ENCODE peak calls at places on chromosome 20, in ten cellular contexts. One of them, this sample, is unnamed.

GRCh38 chr20:24027229-24027628 is 38.6 kb upstream of the GGTLC1 start:
- DNase-seq in stimulated activated CD4-positive, alpha-beta T cell treated with anti-CD3 and anti-CD28 coated beads, Interleukin-4, amount 100 ng/mL, for 48 hours: peak
- DNase-seq in HCT116: no peak
- DNase-seq in iris pigment epithelial cell: no peak
- DNase-seq in D341Med: no peak
- DNase-seq in activated T-helper 1 cell treated with anti-CD3 and anti-CD28 coated beads, Interleukin-12 subunit alpha, Interleukin-12 subunit beta, Interleukin-2, Interleukin-4 antibody, amounts not matched to agents 30 ng/mL and 10 ng/mL and 1 ng/mL, durations not matched to agents 14 hours and 24 hours and 36 hours: peak
- DNase-seq in choroid plexus epithelial cell: peak
- DNase-seq in breast epithelium: peak
- DNase-seq in activated naive CD4-positive, alpha-beta T cell: peak
- DNase-seq in PC-9: no peak
- DNase-seq in this sample: no peak

GRCh38 chr20:37703338-37703660 is 9.5 kb downstream of the CTNNBL1 start:
- DNase-seq in stimulated activated CD4-positive, alpha-beta T cell treated with anti-CD3 and anti-CD28 coated beads, Interleukin-4, amount 100 ng/mL, for 48 hours: no peak
- DNase-seq in HCT116: no peak
- DNase-seq in choroid plexus epithelial cell: no peak
- DNase-seq in iris pigment epithelial cell: no peak
- DNase-seq in activated naive CD4-positive, alpha-beta T cell: no peak
- DNase-seq in breast epithelium: no peak
- DNase-seq in D341Med: no peak
- DNase-seq in PC-9: no peak
- DNase-seq in activated T-helper 1 cell treated with anti-CD3 and anti-CD28 coated beads, Interleukin-12 subunit alpha, Interleukin-12 subunit beta, Interleukin-2, Interleukin-4 antibody, amounts not matched to agents 30 ng/mL and 10 ng/mL and 1 ng/mL, durations not matched to agents 14 hours and 24 hours and 36 hours: no peak
- DNase-seq in this sample: no peak

GRCh38 chr20:60892095-60892813 is 359.8 kb upstream of the CDH4 start:
- DNase-seq in activated T-helper 1 cell treated with anti-CD3 and anti-CD28 coated beads, Interleukin-12 subunit alpha, Interleukin-12 subunit beta, Interleukin-2, Interleukin-4 antibody, amounts not matched to agents 30 ng/mL and 10 ng/mL and 1 ng/mL, durations not matched to agents 14 hours and 24 hours and 36 hours: no peak
- DNase-seq in choroid plexus epithelial cell: no peak
- DNase-seq in activated naive CD4-positive, alpha-beta T cell: no peak
- DNase-seq in stimulated activated CD4-positive, alpha-beta T cell treated with anti-CD3 and anti-CD28 coated beads, Interleukin-4, amount 100 ng/mL, for 48 hours: no peak
- DNase-seq in iris pigment epithelial cell: no peak
- DNase-seq in breast epithelium: no peak
- DNase-seq in HCT116: no peak
- DNase-seq in PC-9: no peak
- DNase-seq in D341Med: no peak
- DNase-seq in this sample: no peak

GRCh38 chr20:23637282-23638221 is at the start of gene CST3:
- DNase-seq in breast epithelium: peak
- DNase-seq in stimulated activated CD4-positive, alpha-beta T cell treated with anti-CD3 and anti-CD28 coated beads, Interleukin-4, amount 100 ng/mL, for 48 hours: no peak
- DNase-seq in activated T-helper 1 cell treated with anti-CD3 and anti-CD28 coated beads, Interleukin-12 subunit alpha, Interleukin-12 subunit beta, Interleukin-2, Interleukin-4 antibody, amounts not matched to agents 30 ng/mL and 10 ng/mL and 1 ng/mL, durations not matched to agents 14 hours and 24 hours and 36 hours: no peak
- DNase-seq in D341Med: peak
- DNase-seq in activated naive CD4-positive, alpha-beta T cell: no peak
- DNase-seq in iris pigment epithelial cell: peak
- DNase-seq in PC-9: peak
- DNase-seq in choroid plexus epithelial cell: peak
- DNase-seq in HCT116: peak
- DNase-seq in this sample: no peak

GRCh38 chr20:41321003-41321402 is 3.5 kb upstream of the ZHX3 start:
- DNase-seq in choroid plexus epithelial cell: no peak
- DNase-seq in stimulated activated CD4-positive, alpha-beta T cell treated with anti-CD3 and anti-CD28 coated beads, Interleukin-4, amount 100 ng/mL, for 48 hours: no peak
- DNase-seq in HCT116: no peak
- DNase-seq in activated naive CD4-positive, alpha-beta T cell: no peak
- DNase-seq in PC-9: no peak
- DNase-seq in activated T-helper 1 cell treated with anti-CD3 and anti-CD28 coated beads, Interleukin-12 subunit alpha, Interleukin-12 subunit beta, Interleukin-2, Interleukin-4 antibody, amounts not matched to agents 30 ng/mL and 10 ng/mL and 1 ng/mL, durations not matched to agents 14 hours and 24 hours and 36 hours: no peak
- DNase-seq in breast epithelium: no peak
- DNase-seq in D341Med: no peak
- DNase-seq in iris pigment epithelial cell: no peak
- DNase-seq in this sample: no peak

GRCh38 chr20:33262658-33263065 is 20.4 kb upstream of the BPIFB1 start:
- DNase-seq in activated T-helper 1 cell treated with anti-CD3 and anti-CD28 coated beads, Interleukin-12 subunit alpha, Interleukin-12 subunit beta, Interleukin-2, Interleukin-4 antibody, amounts not matched to agents 30 ng/mL and 10 ng/mL and 1 ng/mL, durations not matched to agents 14 hours and 24 hours and 36 hours: no peak
- DNase-seq in HCT116: peak
- DNase-seq in stimulated activated CD4-positive, alpha-beta T cell treated with anti-CD3 and anti-CD28 coated beads, Interleukin-4, amount 100 ng/mL, for 48 hours: peak
- DNase-seq in PC-9: peak
- DNase-seq in breast epithelium: no peak
- DNase-seq in D341Med: peak
- DNase-seq in iris pigment epithelial cell: peak
- DNase-seq in activated naive CD4-positive, alpha-beta T cell: no peak
- DNase-seq in choroid plexus epithelial cell: peak
- DNase-seq in this sample: no peak

GRCh38 chr20:39691151-39691862 is 729.2 kb downstream of the DHX35 start:
- DNase-seq in breast epithelium: no peak
- DNase-seq in D341Med: no peak
- DNase-seq in PC-9: no peak
- DNase-seq in activated naive CD4-positive, alpha-beta T cell: no peak
- DNase-seq in HCT116: no peak
- DNase-seq in activated T-helper 1 cell treated with anti-CD3 and anti-CD28 coated beads, Interleukin-12 subunit alpha, Interleukin-12 subunit beta, Interleukin-2, Interleukin-4 antibody, amounts not matched to agents 30 ng/mL and 10 ng/mL and 1 ng/mL, durations not matched to agents 14 hours and 24 hours and 36 hours: no peak
- DNase-seq in iris pigment epithelial cell: no peak
- DNase-seq in stimulated activated CD4-positive, alpha-beta T cell treated with anti-CD3 and anti-CD28 coated beads, Interleukin-4, amount 100 ng/mL, for 48 hours: no peak
- DNase-seq in choroid plexus epithelial cell: no peak
- DNase-seq in this sample: no peak

GRCh38 chr20:1908191-1908590 is 13.0 kb downstream of the SIRPA start:
- DNase-seq in breast epithelium: no peak
- DNase-seq in D341Med: no peak
- DNase-seq in activated naive CD4-positive, alpha-beta T cell: no peak
- DNase-seq in iris pigment epithelial cell: no peak
- DNase-seq in activated T-helper 1 cell treated with anti-CD3 and anti-CD28 coated beads, Interleukin-12 subunit alpha, Interleukin-12 subunit beta, Interleukin-2, Interleukin-4 antibody, amounts not matched to agents 30 ng/mL and 10 ng/mL and 1 ng/mL, durations not matched to agents 14 hours and 24 hours and 36 hours: no peak
- DNase-seq in stimulated activated CD4-positive, alpha-beta T cell treated with anti-CD3 and anti-CD28 coated beads, Interleukin-4, amount 100 ng/mL, for 48 hours: no peak
- DNase-seq in choroid plexus epithelial cell: no peak
- DNase-seq in HCT116: no peak
- DNase-seq in PC-9: no peak
- DNase-seq in this sample: no peak

GRCh38 chr20:32484221-32485125 is 100.7 kb downstream of the NOL4L start:
- DNase-seq in PC-9: peak
- DNase-seq in activated naive CD4-positive, alpha-beta T cell: peak
- DNase-seq in D341Med: peak
- DNase-seq in stimulated activated CD4-positive, alpha-beta T cell treated with anti-CD3 and anti-CD28 coated beads, Interleukin-4, amount 100 ng/mL, for 48 hours: peak
- DNase-seq in HCT116: no peak
- DNase-seq in breast epithelium: no peak
- DNase-seq in activated T-helper 1 cell treated with anti-CD3 and anti-CD28 coated beads, Interleukin-12 subunit alpha, Interleukin-12 subunit beta, Interleukin-2, Interleukin-4 antibody, amounts not matched to agents 30 ng/mL and 10 ng/mL and 1 ng/mL, durations not matched to agents 14 hours and 24 hours and 36 hours: peak
- DNase-seq in choroid plexus epithelial cell: peak
- DNase-seq in iris pigment epithelial cell: no peak
- DNase-seq in this sample: no peak

GRCh38 chr20:63011798-63012197 is 5.0 kb upstream of the BHLHE23 start:
- DNase-seq in choroid plexus epithelial cell: peak
- DNase-seq in iris pigment epithelial cell: peak
- DNase-seq in HCT116: no peak
- DNase-seq in PC-9: no peak
- DNase-seq in activated T-helper 1 cell treated with anti-CD3 and anti-CD28 coated beads, Interleukin-12 subunit alpha, Interleukin-12 subunit beta, Interleukin-2, Interleukin-4 antibody, amounts not matched to agents 30 ng/mL and 10 ng/mL and 1 ng/mL, durations not matched to agents 14 hours and 24 hours and 36 hours: no peak
- DNase-seq in D341Med: no peak
- DNase-seq in stimulated activated CD4-positive, alpha-beta T cell treated with anti-CD3 and anti-CD28 coated beads, Interleukin-4, amount 100 ng/mL, for 48 hours: no peak
- DNase-seq in breast epithelium: no peak
- DNase-seq in activated naive CD4-positive, alpha-beta T cell: no peak
- DNase-seq in this sample: no peak

GRCh38 chr20:36606171-36607116 is 865 bp downstream of the RAB5IF start:
- DNase-seq in activated T-helper 1 cell treated with anti-CD3 and anti-CD28 coated beads, Interleukin-12 subunit alpha, Interleukin-12 subunit beta, Interleukin-2, Interleukin-4 antibody, amounts not matched to agents 30 ng/mL and 10 ng/mL and 1 ng/mL, durations not matched to agents 14 hours and 24 hours and 36 hours: no peak
- DNase-seq in PC-9: peak
- DNase-seq in HCT116: no peak
- DNase-seq in breast epithelium: no peak
- DNase-seq in iris pigment epithelial cell: peak
- DNase-seq in stimulated activated CD4-positive, alpha-beta T cell treated with anti-CD3 and anti-CD28 coated beads, Interleukin-4, amount 100 ng/mL, for 48 hours: no peak
- DNase-seq in D341Med: no peak
- DNase-seq in activated naive CD4-positive, alpha-beta T cell: peak
- DNase-seq in choroid plexus epithelial cell: peak
- DNase-seq in this sample: no peak

GRCh38 chr20:34262488-34263288 is 21.5 kb downstream of the ASIP start:
- DNase-seq in HCT116: no peak
- DNase-seq in iris pigment epithelial cell: peak
- DNase-seq in PC-9: no peak
- DNase-seq in choroid plexus epithelial cell: peak
- DNase-seq in activated T-helper 1 cell treated with anti-CD3 and anti-CD28 coated beads, Interleukin-12 subunit alpha, Interleukin-12 subunit beta, Interleukin-2, Interleukin-4 antibody, amounts not matched to agents 30 ng/mL and 10 ng/mL and 1 ng/mL, durations not matched to agents 14 hours and 24 hours and 36 hours: no peak
- DNase-seq in stimulated activated CD4-positive, alpha-beta T cell treated with anti-CD3 and anti-CD28 coated beads, Interleukin-4, amount 100 ng/mL, for 48 hours: no peak
- DNase-seq in D341Med: no peak
- DNase-seq in breast epithelium: no peak
- DNase-seq in activated naive CD4-positive, alpha-beta T cell: no peak
- DNase-seq in this sample: no peak

GRCh38 chr20:34567885-34568865 is 9.7 kb downstream of the MAP1LC3A start:
- DNase-seq in PC-9: no peak
- DNase-seq in HCT116: no peak
- DNase-seq in breast epithelium: no peak
- DNase-seq in iris pigment epithelial cell: no peak
- DNase-seq in choroid plexus epithelial cell: no peak
- DNase-seq in activated T-helper 1 cell treated with anti-CD3 and anti-CD28 coated beads, Interleukin-12 subunit alpha, Interleukin-12 subunit beta, Interleukin-2, Interleukin-4 antibody, amounts not matched to agents 30 ng/mL and 10 ng/mL and 1 ng/mL, durations not matched to agents 14 hours and 24 hours and 36 hours: no peak
- DNase-seq in activated naive CD4-positive, alpha-beta T cell: no peak
- DNase-seq in D341Med: no peak
- DNase-seq in stimulated activated CD4-positive, alpha-beta T cell treated with anti-CD3 and anti-CD28 coated beads, Interleukin-4, amount 100 ng/mL, for 48 hours: no peak
- DNase-seq in this sample: no peak

GRCh38 chr20:57716893-57717292 is 7.1 kb upstream of the PMEPA1 start:
- DNase-seq in PC-9: no peak
- DNase-seq in iris pigment epithelial cell: no peak
- DNase-seq in stimulated activated CD4-positive, alpha-beta T cell treated with anti-CD3 and anti-CD28 coated beads, Interleukin-4, amount 100 ng/mL, for 48 hours: no peak
- DNase-seq in activated T-helper 1 cell treated with anti-CD3 and anti-CD28 coated beads, Interleukin-12 subunit alpha, Interleukin-12 subunit beta, Interleukin-2, Interleukin-4 antibody, amounts not matched to agents 30 ng/mL and 10 ng/mL and 1 ng/mL, durations not matched to agents 14 hours and 24 hours and 36 hours: no peak
- DNase-seq in activated naive CD4-positive, alpha-beta T cell: no peak
- DNase-seq in breast epithelium: no peak
- DNase-seq in HCT116: no peak
- DNase-seq in choroid plexus epithelial cell: no peak
- DNase-seq in D341Med: no peak
- DNase-seq in this sample: no peak

GRCh38 chr20:38303908-38304379 is at the start of gene BPI:
- DNase-seq in stimulated activated CD4-positive, alpha-beta T cell treated with anti-CD3 and anti-CD28 coated beads, Interleukin-4, amount 100 ng/mL, for 48 hours: no peak
- DNase-seq in iris pigment epithelial cell: no peak
- DNase-seq in breast epithelium: peak
- DNase-seq in PC-9: no peak
- DNase-seq in D341Med: no peak
- DNase-seq in HCT116: no peak
- DNase-seq in activated naive CD4-positive, alpha-beta T cell: no peak
- DNase-seq in choroid plexus epithelial cell: peak
- DNase-seq in activated T-helper 1 cell treated with anti-CD3 and anti-CD28 coated beads, Interleukin-12 subunit alpha, Interleukin-12 subunit beta, Interleukin-2, Interleukin-4 antibody, amounts not matched to agents 30 ng/mL and 10 ng/mL and 1 ng/mL, durations not matched to agents 14 hours and 24 hours and 36 hours: no peak
- DNase-seq in this sample: no peak

GRCh38 chr20:21020656-21021004 is 85.5 kb downstream of the LINC00237 start:
- DNase-seq in breast epithelium: no peak
- DNase-seq in D341Med: no peak
- DNase-seq in iris pigment epithelial cell: no peak
- DNase-seq in activated T-helper 1 cell treated with anti-CD3 and anti-CD28 coated beads, Interleukin-12 subunit alpha, Interleukin-12 subunit beta, Interleukin-2, Interleukin-4 antibody, amounts not matched to agents 30 ng/mL and 10 ng/mL and 1 ng/mL, durations not matched to agents 14 hours and 24 hours and 36 hours: no peak
- DNase-seq in choroid plexus epithelial cell: no peak
- DNase-seq in activated naive CD4-positive, alpha-beta T cell: no peak
- DNase-seq in stimulated activated CD4-positive, alpha-beta T cell treated with anti-CD3 and anti-CD28 coated beads, Interleukin-4, amount 100 ng/mL, for 48 hours: no peak
- DNase-seq in HCT116: no peak
- DNase-seq in PC-9: no peak
- DNase-seq in this sample: no peak

GRCh38 chr20:57651977-57652864 is 32.0 kb upstream of the ZBP1 start:
- DNase-seq in breast epithelium: no peak
- DNase-seq in HCT116: no peak
- DNase-seq in choroid plexus epithelial cell: no peak
- DNase-seq in stimulated activated CD4-positive, alpha-beta T cell treated with anti-CD3 and anti-CD28 coated beads, Interleukin-4, amount 100 ng/mL, for 48 hours: no peak
- DNase-seq in PC-9: no peak
- DNase-seq in iris pigment epithelial cell: no peak
- DNase-seq in activated T-helper 1 cell treated with anti-CD3 and anti-CD28 coated beads, Interleukin-12 subunit alpha, Interleukin-12 subunit beta, Interleukin-2, Interleukin-4 antibody, amounts not matched to agents 30 ng/mL and 10 ng/mL and 1 ng/mL, durations not matched to agents 14 hours and 24 hours and 36 hours: no peak
- DNase-seq in D341Med: peak
- DNase-seq in activated naive CD4-positive, alpha-beta T cell: no peak
- DNase-seq in this sample: no peak

GRCh38 chr20:3282271-3283221 is 43.6 kb upstream of the SLC4A11 start:
- DNase-seq in stimulated activated CD4-positive, alpha-beta T cell treated with anti-CD3 and anti-CD28 coated beads, Interleukin-4, amount 100 ng/mL, for 48 hours: no peak
- DNase-seq in HCT116: no peak
- DNase-seq in iris pigment epithelial cell: no peak
- DNase-seq in PC-9: peak
- DNase-seq in breast epithelium: peak
- DNase-seq in activated T-helper 1 cell treated with anti-CD3 and anti-CD28 coated beads, Interleukin-12 subunit alpha, Interleukin-12 subunit beta, Interleukin-2, Interleukin-4 antibody, amounts not matched to agents 30 ng/mL and 10 ng/mL and 1 ng/mL, durations not matched to agents 14 hours and 24 hours and 36 hours: no peak
- DNase-seq in choroid plexus epithelial cell: peak
- DNase-seq in activated naive CD4-positive, alpha-beta T cell: no peak
- DNase-seq in D341Med: no peak
- DNase-seq in this sample: no peak

GRCh38 chr20:10644458-10645204 is 29.2 kb downstream of the JAG1 start:
- DNase-seq in HCT116: no peak
- DNase-seq in activated naive CD4-positive, alpha-beta T cell: no peak
- DNase-seq in iris pigment epithelial cell: no peak
- DNase-seq in D341Med: no peak
- DNase-seq in breast epithelium: no peak
- DNase-seq in activated T-helper 1 cell treated with anti-CD3 and anti-CD28 coated beads, Interleukin-12 subunit alpha, Interleukin-12 subunit beta, Interleukin-2, Interleukin-4 antibody, amounts not matched to agents 30 ng/mL and 10 ng/mL and 1 ng/mL, durations not matched to agents 14 hours and 24 hours and 36 hours: no peak
- DNase-seq in choroid plexus epithelial cell: no peak
- DNase-seq in PC-9: no peak
- DNase-seq in stimulated activated CD4-positive, alpha-beta T cell treated with anti-CD3 and anti-CD28 coated beads, Interleukin-4, amount 100 ng/mL, for 48 hours: no peak
- DNase-seq in this sample: no peak

GRCh38 chr20:24131684-24132083 is 143.1 kb upstream of the GGTLC1 start:
- DNase-seq in activated T-helper 1 cell treated with anti-CD3 and anti-CD28 coated beads, Interleukin-12 subunit alpha, Interleukin-12 subunit beta, Interleukin-2, Interleukin-4 antibody, amounts not matched to agents 30 ng/mL and 10 ng/mL and 1 ng/mL, durations not matched to agents 14 hours and 24 hours and 36 hours: no peak
- DNase-seq in breast epithelium: no peak
- DNase-seq in D341Med: no peak
- DNase-seq in PC-9: peak
- DNase-seq in activated naive CD4-positive, alpha-beta T cell: no peak
- DNase-seq in iris pigment epithelial cell: no peak
- DNase-seq in choroid plexus epithelial cell: no peak
- DNase-seq in HCT116: no peak
- DNase-seq in stimulated activated CD4-positive, alpha-beta T cell treated with anti-CD3 and anti-CD28 coated beads, Interleukin-4, amount 100 ng/mL, for 48 hours: no peak
- DNase-seq in this sample: no peak

GRCh38 chr20:44582321-44583025 is at the start of gene PKIG:
- DNase-seq in activated naive CD4-positive, alpha-beta T cell: no peak
- DNase-seq in PC-9: no peak
- DNase-seq in choroid plexus epithelial cell: peak
- DNase-seq in stimulated activated CD4-positive, alpha-beta T cell treated with anti-CD3 and anti-CD28 coated beads, Interleukin-4, amount 100 ng/mL, for 48 hours: no peak
- DNase-seq in D341Med: no peak
- DNase-seq in iris pigment epithelial cell: peak
- DNase-seq in activated T-helper 1 cell treated with anti-CD3 and anti-CD28 coated beads, Interleukin-12 subunit alpha, Interleukin-12 subunit beta, Interleukin-2, Interleukin-4 antibody, amounts not matched to agents 30 ng/mL and 10 ng/mL and 1 ng/mL, durations not matched to agents 14 hours and 24 hours and 36 hours: no peak
- DNase-seq in HCT116: no peak
- DNase-seq in breast epithelium: no peak
- DNase-seq in this sample: no peak

GRCh38 chr20:48622421-48622820 is 205.4 kb downstream of the PREX1 start:
- DNase-seq in stimulated activated CD4-positive, alpha-beta T cell treated with anti-CD3 and anti-CD28 coated beads, Interleukin-4, amount 100 ng/mL, for 48 hours: no peak
- DNase-seq in iris pigment epithelial cell: no peak
- DNase-seq in activated naive CD4-positive, alpha-beta T cell: no peak
- DNase-seq in PC-9: no peak
- DNase-seq in breast epithelium: no peak
- DNase-seq in HCT116: no peak
- DNase-seq in choroid plexus epithelial cell: no peak
- DNase-seq in activated T-helper 1 cell treated with anti-CD3 and anti-CD28 coated beads, Interleukin-12 subunit alpha, Interleukin-12 subunit beta, Interleukin-2, Interleukin-4 antibody, amounts not matched to agents 30 ng/mL and 10 ng/mL and 1 ng/mL, durations not matched to agents 14 hours and 24 hours and 36 hours: no peak
- DNase-seq in D341Med: no peak
- DNase-seq in this sample: no peak

GRCh38 chr20:33465536-33466302 is 22.2 kb upstream of the SNTA1 start:
- DNase-seq in stimulated activated CD4-positive, alpha-beta T cell treated with anti-CD3 and anti-CD28 coated beads, Interleukin-4, amount 100 ng/mL, for 48 hours: no peak
- DNase-seq in activated T-helper 1 cell treated with anti-CD3 and anti-CD28 coated beads, Interleukin-12 subunit alpha, Interleukin-12 subunit beta, Interleukin-2, Interleukin-4 antibody, amounts not matched to agents 30 ng/mL and 10 ng/mL and 1 ng/mL, durations not matched to agents 14 hours and 24 hours and 36 hours: no peak
- DNase-seq in breast epithelium: no peak
- DNase-seq in HCT116: no peak
- DNase-seq in PC-9: no peak
- DNase-seq in activated naive CD4-positive, alpha-beta T cell: no peak
- DNase-seq in iris pigment epithelial cell: no peak
- DNase-seq in D341Med: peak
- DNase-seq in choroid plexus epithelial cell: no peak
- DNase-seq in this sample: no peak

GRCh38 chr20:62570897-62571666 is 71.2 kb upstream of the SLCO4A1 start:
- DNase-seq in choroid plexus epithelial cell: no peak
- DNase-seq in iris pigment epithelial cell: no peak
- DNase-seq in stimulated activated CD4-positive, alpha-beta T cell treated with anti-CD3 and anti-CD28 coated beads, Interleukin-4, amount 100 ng/mL, for 48 hours: no peak
- DNase-seq in D341Med: no peak
- DNase-seq in PC-9: no peak
- DNase-seq in breast epithelium: no peak
- DNase-seq in activated T-helper 1 cell treated with anti-CD3 and anti-CD28 coated beads, Interleukin-12 subunit alpha, Interleukin-12 subunit beta, Interleukin-2, Interleukin-4 antibody, amounts not matched to agents 30 ng/mL and 10 ng/mL and 1 ng/mL, durations not matched to agents 14 hours and 24 hours and 36 hours: no peak
- DNase-seq in HCT116: no peak
- DNase-seq in activated naive CD4-positive, alpha-beta T cell: no peak
- DNase-seq in this sample: no peak

GRCh38 chr20:49693435-49694171 is 20.1 kb downstream of the B4GALT5 start:
- DNase-seq in activated T-helper 1 cell treated with anti-CD3 and anti-CD28 coated beads, Interleukin-12 subunit alpha, Interleukin-12 subunit beta, Interleukin-2, Interleukin-4 antibody, amounts not matched to agents 30 ng/mL and 10 ng/mL and 1 ng/mL, durations not matched to agents 14 hours and 24 hours and 36 hours: no peak
- DNase-seq in choroid plexus epithelial cell: no peak
- DNase-seq in stimulated activated CD4-positive, alpha-beta T cell treated with anti-CD3 and anti-CD28 coated beads, Interleukin-4, amount 100 ng/mL, for 48 hours: no peak
- DNase-seq in PC-9: no peak
- DNase-seq in D341Med: no peak
- DNase-seq in iris pigment epithelial cell: no peak
- DNase-seq in breast epithelium: no peak
- DNase-seq in activated naive CD4-positive, alpha-beta T cell: no peak
- DNase-seq in HCT116: no peak
- DNase-seq in this sample: no peak

This sample was measured in cortex of kidney.